ENCODE peak calls at places on chromosomes 5 and 9, in seven cellular contexts. One of them, this sample, is unnamed.

GRCh38 chr5:133240425-133241091 is 188.7 kb downstream of the HSPA4 start:
- DNase-seq in stimulated activated CD8-positive, alpha-beta memory T cell treated with anti-CD3 and anti-CD28 coated beads, Interleukin-15, amount 100 ng/mL, for 1 hour: no peak
- DNase-seq in left colon: no peak
- DNase-seq in activated naive CD8-positive, alpha-beta T cell treated with anti-CD3 and anti-CD28 coated beads for 36 hours: peak
- DNase-seq in RWPE1: peak
- DNase-seq in ACHN: peak
- DNase-seq in CD8-positive, alpha-beta T cell: no peak
- DNase-seq in this sample: peak

GRCh38 chr5:173293817-173294672 is 34.2 kb downstream of the STC2 start:
- DNase-seq in stimulated activated CD8-positive, alpha-beta memory T cell treated with anti-CD3 and anti-CD28 coated beads, Interleukin-15, amount 100 ng/mL, for 1 hour: peak
- DNase-seq in left colon: no peak
- DNase-seq in activated naive CD8-positive, alpha-beta T cell treated with anti-CD3 and anti-CD28 coated beads for 36 hours: peak
- DNase-seq in RWPE1: peak
- DNase-seq in ACHN: peak
- DNase-seq in CD8-positive, alpha-beta T cell: peak
- DNase-seq in this sample: peak

GRCh38 chr9:74645007-74645639 is 148.0 kb downstream of the RORB start:
- DNase-seq in stimulated activated CD8-positive, alpha-beta memory T cell treated with anti-CD3 and anti-CD28 coated beads, Interleukin-15, amount 100 ng/mL, for 1 hour: no peak
- DNase-seq in left colon: no peak
- DNase-seq in activated naive CD8-positive, alpha-beta T cell treated with anti-CD3 and anti-CD28 coated beads for 36 hours: no peak
- DNase-seq in RWPE1: peak
- DNase-seq in ACHN: peak
- DNase-seq in CD8-positive, alpha-beta T cell: no peak
- DNase-seq in this sample: peak

GRCh38 chr9:93268551-93269314 is 84.8 kb downstream of the WNK2 start:
- DNase-seq in stimulated activated CD8-positive, alpha-beta memory T cell treated with anti-CD3 and anti-CD28 coated beads, Interleukin-15, amount 100 ng/mL, for 1 hour: no peak
- DNase-seq in left colon: peak
- DNase-seq in activated naive CD8-positive, alpha-beta T cell treated with anti-CD3 and anti-CD28 coated beads for 36 hours: peak
- DNase-seq in RWPE1: no peak
- DNase-seq in ACHN: no peak
- DNase-seq in CD8-positive, alpha-beta T cell: peak
- DNase-seq in this sample: no peak

GRCh38 chr9:9752722-9753121 is 860.1 kb downstream of the PTPRD start:
- DNase-seq in stimulated activated CD8-positive, alpha-beta memory T cell treated with anti-CD3 and anti-CD28 coated beads, Interleukin-15, amount 100 ng/mL, for 1 hour: no peak
- DNase-seq in left colon: peak
- DNase-seq in activated naive CD8-positive, alpha-beta T cell treated with anti-CD3 and anti-CD28 coated beads for 36 hours: no peak
- DNase-seq in RWPE1: no peak
- DNase-seq in ACHN: no peak
- DNase-seq in CD8-positive, alpha-beta T cell: no peak
- DNase-seq in this sample: no peak

GRCh38 chr5:133032852-133033742 is 6.7 kb upstream of the ZCCHC10 start:
- DNase-seq in stimulated activated CD8-positive, alpha-beta memory T cell treated with anti-CD3 and anti-CD28 coated beads, Interleukin-15, amount 100 ng/mL, for 1 hour: no peak
- DNase-seq in left colon: no peak
- DNase-seq in activated naive CD8-positive, alpha-beta T cell treated with anti-CD3 and anti-CD28 coated beads for 36 hours: no peak
- DNase-seq in RWPE1: no peak
- DNase-seq in ACHN: no peak
- DNase-seq in CD8-positive, alpha-beta T cell: no peak
- DNase-seq in this sample: no peak

GRCh38 chr9:20649381-20649780 is 27.1 kb upstream of the MLLT3 start:
- DNase-seq in stimulated activated CD8-positive, alpha-beta memory T cell treated with anti-CD3 and anti-CD28 coated beads, Interleukin-15, amount 100 ng/mL, for 1 hour: no peak
- DNase-seq in left colon: no peak
- DNase-seq in activated naive CD8-positive, alpha-beta T cell treated with anti-CD3 and anti-CD28 coated beads for 36 hours: no peak
- DNase-seq in RWPE1: no peak
- DNase-seq in ACHN: no peak
- DNase-seq in CD8-positive, alpha-beta T cell: no peak
- DNase-seq in this sample: no peak

GRCh38 chr9:109017493-109017892 is 4.2 kb upstream of the CTNNAL1 start:
- DNase-seq in stimulated activated CD8-positive, alpha-beta memory T cell treated with anti-CD3 and anti-CD28 coated beads, Interleukin-15, amount 100 ng/mL, for 1 hour: no peak
- DNase-seq in left colon: no peak
- DNase-seq in activated naive CD8-positive, alpha-beta T cell treated with anti-CD3 and anti-CD28 coated beads for 36 hours: no peak
- DNase-seq in RWPE1: no peak
- DNase-seq in ACHN: no peak
- DNase-seq in CD8-positive, alpha-beta T cell: no peak
- DNase-seq in this sample: no peak

GRCh38 chr5:73178265-73178664 is 5.3 kb downstream of the TMEM174 start:
- DNase-seq in stimulated activated CD8-positive, alpha-beta memory T cell treated with anti-CD3 and anti-CD28 coated beads, Interleukin-15, amount 100 ng/mL, for 1 hour: no peak
- DNase-seq in left colon: no peak
- DNase-seq in activated naive CD8-positive, alpha-beta T cell treated with anti-CD3 and anti-CD28 coated beads for 36 hours: no peak
- DNase-seq in RWPE1: no peak
- DNase-seq in ACHN: no peak
- DNase-seq in CD8-positive, alpha-beta T cell: no peak
- DNase-seq in this sample: no peak

GRCh38 chr9:105046907-105047651 is 119.1 kb upstream of the ABCA1 start:
- DNase-seq in stimulated activated CD8-positive, alpha-beta memory T cell treated with anti-CD3 and anti-CD28 coated beads, Interleukin-15, amount 100 ng/mL, for 1 hour: no peak
- DNase-seq in left colon: no peak
- DNase-seq in activated naive CD8-positive, alpha-beta T cell treated with anti-CD3 and anti-CD28 coated beads for 36 hours: no peak
- DNase-seq in RWPE1: no peak
- DNase-seq in ACHN: no peak
- DNase-seq in CD8-positive, alpha-beta T cell: no peak
- DNase-seq in this sample: no peak

GRCh38 chr9:127388037-127388855 is 8.7 kb upstream of the SLC2A8 start:
- DNase-seq in stimulated activated CD8-positive, alpha-beta memory T cell treated with anti-CD3 and anti-CD28 coated beads, Interleukin-15, amount 100 ng/mL, for 1 hour: peak
- DNase-seq in left colon: peak
- DNase-seq in activated naive CD8-positive, alpha-beta T cell treated with anti-CD3 and anti-CD28 coated beads for 36 hours: peak
- DNase-seq in RWPE1: peak
- DNase-seq in ACHN: peak
- DNase-seq in CD8-positive, alpha-beta T cell: peak
- DNase-seq in this sample: peak

GRCh38 chr5:143752165-143752564 is 59.8 kb upstream of the HMHB1 start:
- DNase-seq in stimulated activated CD8-positive, alpha-beta memory T cell treated with anti-CD3 and anti-CD28 coated beads, Interleukin-15, amount 100 ng/mL, for 1 hour: no peak
- DNase-seq in left colon: no peak
- DNase-seq in activated naive CD8-positive, alpha-beta T cell treated with anti-CD3 and anti-CD28 coated beads for 36 hours: no peak
- DNase-seq in RWPE1: no peak
- DNase-seq in ACHN: no peak
- DNase-seq in CD8-positive, alpha-beta T cell: no peak
- DNase-seq in this sample: no peak

GRCh38 chr5:171586436-171586835 is 167.0 kb downstream of the FGF18 start:
- DNase-seq in stimulated activated CD8-positive, alpha-beta memory T cell treated with anti-CD3 and anti-CD28 coated beads, Interleukin-15, amount 100 ng/mL, for 1 hour: no peak
- DNase-seq in left colon: no peak
- DNase-seq in activated naive CD8-positive, alpha-beta T cell treated with anti-CD3 and anti-CD28 coated beads for 36 hours: no peak
- DNase-seq in RWPE1: no peak
- DNase-seq in ACHN: no peak
- DNase-seq in CD8-positive, alpha-beta T cell: no peak
- DNase-seq in this sample: no peak

GRCh38 chr9:129383005-129383414 is 204.9 kb upstream of the IER5L start:
- DNase-seq in stimulated activated CD8-positive, alpha-beta memory T cell treated with anti-CD3 and anti-CD28 coated beads, Interleukin-15, amount 100 ng/mL, for 1 hour: no peak
- DNase-seq in left colon: peak
- DNase-seq in activated naive CD8-positive, alpha-beta T cell treated with anti-CD3 and anti-CD28 coated beads for 36 hours: no peak
- DNase-seq in RWPE1: peak
- DNase-seq in ACHN: no peak
- DNase-seq in CD8-positive, alpha-beta T cell: no peak
- DNase-seq in this sample: no peak

GRCh38 chr5:80082221-80082620 is 47.1 kb downstream of the THBS4 start:
- DNase-seq in stimulated activated CD8-positive, alpha-beta memory T cell treated with anti-CD3 and anti-CD28 coated beads, Interleukin-15, amount 100 ng/mL, for 1 hour: no peak
- DNase-seq in left colon: no peak
- DNase-seq in activated naive CD8-positive, alpha-beta T cell treated with anti-CD3 and anti-CD28 coated beads for 36 hours: no peak
- DNase-seq in RWPE1: no peak
- DNase-seq in ACHN: no peak
- DNase-seq in CD8-positive, alpha-beta T cell: no peak
- DNase-seq in this sample: no peak

GRCh38 chr9:108444400-108445358 is 411.1 kb downstream of the ACTL7B start:
- DNase-seq in stimulated activated CD8-positive, alpha-beta memory T cell treated with anti-CD3 and anti-CD28 coated beads, Interleukin-15, amount 100 ng/mL, for 1 hour: no peak
- DNase-seq in left colon: no peak
- DNase-seq in activated naive CD8-positive, alpha-beta T cell treated with anti-CD3 and anti-CD28 coated beads for 36 hours: no peak
- DNase-seq in RWPE1: peak
- DNase-seq in ACHN: peak
- DNase-seq in CD8-positive, alpha-beta T cell: no peak
- DNase-seq in this sample: peak

GRCh38 chr9:129677456-129677855 is 12.0 kb downstream of the PRRX2 start:
- DNase-seq in stimulated activated CD8-positive, alpha-beta memory T cell treated with anti-CD3 and anti-CD28 coated beads, Interleukin-15, amount 100 ng/mL, for 1 hour: no peak
- DNase-seq in left colon: no peak
- DNase-seq in activated naive CD8-positive, alpha-beta T cell treated with anti-CD3 and anti-CD28 coated beads for 36 hours: no peak
- DNase-seq in RWPE1: no peak
- DNase-seq in ACHN: no peak
- DNase-seq in CD8-positive, alpha-beta T cell: no peak
- DNase-seq in this sample: no peak

GRCh38 chr5:78659714-78660113 is 11.1 kb upstream of the LHFPL2 start:
- DNase-seq in stimulated activated CD8-positive, alpha-beta memory T cell treated with anti-CD3 and anti-CD28 coated beads, Interleukin-15, amount 100 ng/mL, for 1 hour: no peak
- DNase-seq in left colon: no peak
- DNase-seq in activated naive CD8-positive, alpha-beta T cell treated with anti-CD3 and anti-CD28 coated beads for 36 hours: no peak
- DNase-seq in RWPE1: no peak
- DNase-seq in ACHN: no peak
- DNase-seq in CD8-positive, alpha-beta T cell: no peak
- DNase-seq in this sample: no peak

GRCh38 chr5:53597894-53598293 is 37.5 kb downstream of the NDUFS4 start:
- DNase-seq in stimulated activated CD8-positive, alpha-beta memory T cell treated with anti-CD3 and anti-CD28 coated beads, Interleukin-15, amount 100 ng/mL, for 1 hour: no peak
- DNase-seq in left colon: no peak
- DNase-seq in activated naive CD8-positive, alpha-beta T cell treated with anti-CD3 and anti-CD28 coated beads for 36 hours: no peak
- DNase-seq in RWPE1: no peak
- DNase-seq in ACHN: no peak
- DNase-seq in CD8-positive, alpha-beta T cell: no peak
- DNase-seq in this sample: no peak

GRCh38 chr9:8095531-8096223 is 296.1 kb upstream of the DMAC1 start:
- DNase-seq in stimulated activated CD8-positive, alpha-beta memory T cell treated with anti-CD3 and anti-CD28 coated beads, Interleukin-15, amount 100 ng/mL, for 1 hour: no peak
- DNase-seq in left colon: no peak
- DNase-seq in activated naive CD8-positive, alpha-beta T cell treated with anti-CD3 and anti-CD28 coated beads for 36 hours: no peak
- DNase-seq in RWPE1: no peak
- DNase-seq in ACHN: no peak
- DNase-seq in CD8-positive, alpha-beta T cell: no peak
- DNase-seq in this sample: no peak

GRCh38 chr9:36288057-36288456 is 29.8 kb upstream of the GNE start:
- DNase-seq in stimulated activated CD8-positive, alpha-beta memory T cell treated with anti-CD3 and anti-CD28 coated beads, Interleukin-15, amount 100 ng/mL, for 1 hour: no peak
- DNase-seq in left colon: no peak
- DNase-seq in activated naive CD8-positive, alpha-beta T cell treated with anti-CD3 and anti-CD28 coated beads for 36 hours: no peak
- DNase-seq in RWPE1: no peak
- DNase-seq in ACHN: no peak
- DNase-seq in CD8-positive, alpha-beta T cell: no peak
- DNase-seq in this sample: no peak

GRCh38 chr9:79955300-79955699 is 383.5 kb downstream of the TLE4 start:
- DNase-seq in stimulated activated CD8-positive, alpha-beta memory T cell treated with anti-CD3 and anti-CD28 coated beads, Interleukin-15, amount 100 ng/mL, for 1 hour: no peak
- DNase-seq in left colon: no peak
- DNase-seq in activated naive CD8-positive, alpha-beta T cell treated with anti-CD3 and anti-CD28 coated beads for 36 hours: peak
- DNase-seq in RWPE1: no peak
- DNase-seq in ACHN: no peak
- DNase-seq in CD8-positive, alpha-beta T cell: no peak
- DNase-seq in this sample: no peak

GRCh38 chr9:115733736-115734135 is 419.9 kb upstream of the PAPPA start:
- DNase-seq in stimulated activated CD8-positive, alpha-beta memory T cell treated with anti-CD3 and anti-CD28 coated beads, Interleukin-15, amount 100 ng/mL, for 1 hour: no peak
- DNase-seq in left colon: no peak
- DNase-seq in activated naive CD8-positive, alpha-beta T cell treated with anti-CD3 and anti-CD28 coated beads for 36 hours: no peak
- DNase-seq in RWPE1: no peak
- DNase-seq in ACHN: no peak
- DNase-seq in CD8-positive, alpha-beta T cell: no peak
- DNase-seq in this sample: no peak

GRCh38 chr5:171309276-171309525 is 153 bp downstream of the TLX3 start:
- DNase-seq in stimulated activated CD8-positive, alpha-beta memory T cell treated with anti-CD3 and anti-CD28 coated beads, Interleukin-15, amount 100 ng/mL, for 1 hour: no peak
- DNase-seq in left colon: no peak
- DNase-seq in activated naive CD8-positive, alpha-beta T cell treated with anti-CD3 and anti-CD28 coated beads for 36 hours: no peak
- DNase-seq in RWPE1: no peak
- DNase-seq in ACHN: no peak
- DNase-seq in CD8-positive, alpha-beta T cell: no peak
- DNase-seq in this sample: no peak

GRCh38 chr5:167244583-167244982 is 1046.9 kb upstream of the WWC1 start:
- DNase-seq in stimulated activated CD8-positive, alpha-beta memory T cell treated with anti-CD3 and anti-CD28 coated beads, Interleukin-15, amount 100 ng/mL, for 1 hour: no peak
- DNase-seq in left colon: no peak
- DNase-seq in activated naive CD8-positive, alpha-beta T cell treated with anti-CD3 and anti-CD28 coated beads for 36 hours: no peak
- DNase-seq in RWPE1: no peak
- DNase-seq in ACHN: peak
- DNase-seq in CD8-positive, alpha-beta T cell: no peak
- DNase-seq in this sample: peak

GRCh38 chr5:122259995-122260394 is 52.0 kb upstream of the SNCAIP start:
- DNase-seq in stimulated activated CD8-positive, alpha-beta memory T cell treated with anti-CD3 and anti-CD28 coated beads, Interleukin-15, amount 100 ng/mL, for 1 hour: no peak
- DNase-seq in left colon: no peak
- DNase-seq in activated naive CD8-positive, alpha-beta T cell treated with anti-CD3 and anti-CD28 coated beads for 36 hours: no peak
- DNase-seq in RWPE1: peak
- DNase-seq in ACHN: no peak
- DNase-seq in CD8-positive, alpha-beta T cell: no peak
- DNase-seq in this sample: peak

GRCh38 chr9:34989946-34990635 is 546 bp downstream of the DNAJB5 start:
- DNase-seq in stimulated activated CD8-positive, alpha-beta memory T cell treated with anti-CD3 and anti-CD28 coated beads, Interleukin-15, amount 100 ng/mL, for 1 hour: no peak
- DNase-seq in left colon: peak
- DNase-seq in activated naive CD8-positive, alpha-beta T cell treated with anti-CD3 and anti-CD28 coated beads for 36 hours: peak
- DNase-seq in RWPE1: no peak
- DNase-seq in ACHN: peak
- DNase-seq in CD8-positive, alpha-beta T cell: peak
- DNase-seq in this sample: peak

GRCh38 chr5:123814796-123815479 is 303.0 kb downstream of the CSNK1G3 start:
- DNase-seq in stimulated activated CD8-positive, alpha-beta memory T cell treated with anti-CD3 and anti-CD28 coated beads, Interleukin-15, amount 100 ng/mL, for 1 hour: no peak
- DNase-seq in left colon: no peak
- DNase-seq in activated naive CD8-positive, alpha-beta T cell treated with anti-CD3 and anti-CD28 coated beads for 36 hours: no peak
- DNase-seq in RWPE1: no peak
- DNase-seq in ACHN: no peak
- DNase-seq in CD8-positive, alpha-beta T cell: no peak
- DNase-seq in this sample: no peak

GRCh38 chr9:133973111-133973790 is 18.9 kb downstream of the VAV2 start:
- DNase-seq in stimulated activated CD8-positive, alpha-beta memory T cell treated with anti-CD3 and anti-CD28 coated beads, Interleukin-15, amount 100 ng/mL, for 1 hour: no peak
- DNase-seq in left colon: no peak
- DNase-seq in activated naive CD8-positive, alpha-beta T cell treated with anti-CD3 and anti-CD28 coated beads for 36 hours: no peak
- DNase-seq in RWPE1: no peak
- DNase-seq in ACHN: no peak
- DNase-seq in CD8-positive, alpha-beta T cell: no peak
- DNase-seq in this sample: no peak

This sample was measured in RKO.